ENCODE peak calls at places on chromosomes 16 and 17, in nine cellular contexts. K, E, V, D, Z, X, Q, S and M are unnamed samples.

GRCh38 chr17:82937411-82938371 is 97.9 kb upstream of the ZNF750 start:
- DNase-seq in D (no peak), S (no peak), X (no peak), Q (no peak), Z (no peak), V (no peak), K (peak; percentile 27), E (no peak), M (no peak)

GRCh38 chr17:82244413-82245140 is 15.7 kb downstream of the SLC16A3 start:
- DNase-seq in D (no peak), S (no peak), X (no peak), V (no peak), K (peak; percentile 96), Z (peak; percentile 38), E (no peak), Q (no peak), M (peak; percentile 44)

GRCh38 chr16:82507271-82507670 is 119.5 kb upstream of the CDH13 start:
- DNase-seq in Z (no peak), K (no peak), Q (no peak), D (no peak), X (no peak), V (no peak), E (no peak), S (no peak), M (no peak)

GRCh38 chr16:87233928-87234327 is 83.3 kb downstream of the C16orf95 start:
- DNase-seq in X (peak; percentile 25), Z (peak; percentile 26), E (no peak), V (no peak), D (peak; percentile 37), S (peak; percentile 53), K (peak; percentile 78), Q (no peak), M (no peak)

GRCh38 chr16:23391381-23392222 is 61.4 kb downstream of the COG7 start:
- DNase-seq in K (no peak), X (no peak), S (no peak), D (no peak), Q (no peak), V (no peak), E (no peak), Z (no peak), M (no peak)

GRCh38 chr17:2571523-2572303 is 21.7 kb upstream of the PAFAH1B1 start:
- DNase-seq in K (no peak), D (no peak), X (no peak), V (no peak), Z (no peak), E (no peak), Q (no peak), S (no peak), M (no peak)

GRCh38 chr17:78716814-78717393 is 65.2 kb downstream of the CYTH1 start:
- DNase-seq in E (peak; percentile 80), S (peak; percentile 22), Z (peak; percentile 57), V (no peak), Q (no peak), X (no peak), D (peak; percentile 57), K (peak; percentile 82), M (no peak)

GRCh38 chr16:28110074-28110473 is 46.6 kb upstream of the GSG1L start:
- DNase-seq in Z (no peak), S (peak; percentile 79), K (no peak), D (no peak), V (no peak), X (no peak), E (no peak), Q (no peak), M (no peak)

GRCh38 chr17:68733241-68734176 is 132.3 kb upstream of the FAM20A start:
- DNase-seq in Q (no peak), S (peak; percentile 72), K (no peak), D (peak; percentile 35), X (peak; percentile 16), V (no peak), Z (peak; percentile 66), E (no peak), M (no peak)

GRCh38 chr16:20847577-20847976 is 41.2 kb downstream of the REXO5 start:
- DNase-seq in Q (no peak), E (no peak), Z (no peak), X (no peak), K (no peak), V (no peak), S (no peak), D (no peak), M (no peak)

GRCh38 chr17:79913896-79914812 is 74.9 kb upstream of the CBX4 start:
- DNase-seq in Q (no peak), X (no peak), S (no peak), D (no peak), Z (no peak), V (no peak), K (peak; percentile 81), E (no peak), M (no peak)

GRCh38 chr17:63984651-63985386 is 12.1 kb upstream of the SCN4A start:
- DNase-seq in S (peak; percentile 91), X (peak; percentile 48), Z (peak; percentile 93), E (peak; percentile 84), V (peak; percentile 63), K (peak; percentile 97), Q (peak; percentile 58), D (no peak), M (peak; percentile 28)

GRCh38 chr16:66344533-66345145 is 21.9 kb upstream of the CDH5 start:
- DNase-seq in K (no peak), Q (peak; percentile 77), X (peak; percentile 54), Z (peak; percentile 52), V (peak; percentile 37), D (peak; percentile 73), S (peak; percentile 48), E (peak; percentile 18), M (peak; percentile 25)

GRCh38 chr17:35778641-35779196 is 16.7 kb downstream of the MMP28 start:
- DNase-seq in Z (no peak), V (no peak), X (no peak), K (peak; percentile 10), S (no peak), Q (no peak), D (no peak), E (peak; percentile 43), M (no peak)

GRCh38 chr16:54284319-54284930 is 2.2 kb downstream of the IRX3 start:
- DNase-seq in D (peak; percentile 72), X (no peak), E (peak; percentile 51), Z (no peak), S (no peak), V (no peak), K (peak; percentile 92), Q (no peak), M (peak; percentile 65)

GRCh38 chr16:31868701-31869167 is 4.9 kb upstream of the ZNF267 start:
- DNase-seq in X (peak; percentile 85), Q (peak; percentile 91), S (peak; percentile 72), K (peak; percentile 67), Z (peak; percentile 77), D (peak; percentile 80), V (peak; percentile 54), E (peak; percentile 51), M (peak; percentile 78)

GRCh38 chr17:69734656-69735055 is 320.2 kb downstream of the MAP2K6 start:
- DNase-seq in X (no peak), Q (no peak), D (no peak), S (no peak), K (no peak), V (no peak), Z (no peak), E (no peak), M (no peak)

GRCh38 chr16:426906-427249 is 1.4 kb downstream of the RAB11FIP3 start:
- DNase-seq in D (no peak), Q (no peak), S (no peak), E (no peak), K (no peak), V (no peak), Z (no peak), X (no peak), M (no peak)

GRCh38 chr16:74868035-74868434 is 93.4 kb upstream of the FA2H start:
- DNase-seq in Z (no peak), E (no peak), S (no peak), V (no peak), D (no peak), X (no peak), K (no peak), Q (no peak), M (no peak)

GRCh38 chr16:74867281-74867849 is 92.7 kb upstream of the FA2H start:
- DNase-seq in K (no peak), Z (no peak), S (no peak), D (no peak), E (no peak), X (no peak), V (no peak), Q (no peak), M (no peak)

GRCh38 chr16:74868501-74868900 is 93.9 kb upstream of the FA2H start:
- DNase-seq in X (no peak), V (no peak), Z (peak; percentile 75), K (peak; percentile 77), S (peak; percentile 48), D (peak; percentile 61), Q (no peak), E (peak; percentile 60), M (no peak)

GRCh38 chr16:74862743-74863244 is 88.2 kb upstream of the FA2H start:
- DNase-seq in V (peak; percentile 41), X (peak; percentile 73), E (peak; percentile 49), Z (peak; percentile 61), S (peak; percentile 47), Q (peak; percentile 83), K (peak; percentile 88), D (peak; percentile 64), M (peak; percentile 43)

GRCh38 chr16:74865922-74866598 is 91.4 kb upstream of the FA2H start:
- DNase-seq in D (peak; percentile 42), X (no peak), S (no peak), K (no peak), Z (no peak), Q (no peak), V (no peak), E (no peak), M (no peak)
- H3K4me2 ChIP-seq in D (peak overlapping the region; percentile 45), X (no peak overlapping the region), S (no peak overlapping the region), K (peak overlapping the region; percentile 80), Z (no peak overlapping the region), Q (no peak overlapping the region), V (no peak overlapping the region), E (no peak overlapping the region), M (no peak overlapping the region)

GRCh38 chr17:8189711-8190477 is at the start of gene BORCS6:
- DNase-seq in X (peak; percentile 97), E (peak; percentile 97), D (peak; percentile 98), Z (peak; percentile 98), Q (peak; percentile 98), K (peak; percentile 98), S (peak; percentile 98), V (peak; percentile 90), M (peak; percentile 98)
- H2AFZ ChIP-seq in X (peak within 1 kb of the TSS; percentile 85), E (peak within 1 kb of the TSS; percentile 91), D (peak within 1 kb of the TSS; percentile 74), Z (peak within 1 kb of the TSS; percentile 78), Q (peak within 1 kb of the TSS; percentile 47), K (peak within 1 kb of the TSS; percentile 83), S (peak within 1 kb of the TSS; percentile 97), V (peak within 1 kb of the TSS; percentile 86), M (peak within 1 kb of the TSS; percentile 77)

GRCh38 chr17:49745175-49746139 is 18.5 kb downstream of the FAM117A start:
- DNase-seq in D (no peak), Q (no peak), X (no peak), V (no peak), Z (no peak), E (no peak), K (no peak), S (no peak), M (no peak)
- H3K4me3 ChIP-seq in D (no peak overlapping the region), Q (no peak overlapping the region), X (no peak overlapping the region), V (no peak overlapping the region), Z (no peak overlapping the region), E (no peak overlapping the region), K (no peak overlapping the region), S (no peak overlapping the region), M (no peak overlapping the region)

DNA sequence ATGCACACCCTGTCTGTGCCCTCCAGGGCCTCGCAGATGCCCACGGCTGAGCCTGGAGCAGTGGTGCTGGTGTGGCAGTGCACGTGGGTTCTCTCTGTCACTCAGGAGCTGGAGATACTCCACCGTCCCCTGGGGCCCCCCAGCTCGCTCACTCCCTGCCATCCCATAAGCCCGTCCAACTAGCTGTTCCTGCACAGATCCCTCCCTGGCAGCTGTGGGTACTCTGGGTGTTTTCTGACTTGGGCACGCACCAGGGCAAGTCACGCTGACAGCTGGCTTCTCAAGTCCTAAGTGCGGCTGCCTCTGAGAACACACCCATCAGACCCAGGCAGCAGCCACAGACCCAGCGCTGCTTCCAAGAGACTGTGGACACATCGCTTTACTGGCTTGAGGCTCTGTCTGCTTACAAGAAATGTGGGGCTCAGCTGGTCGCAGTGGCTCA is 25.4 kb upstream of the ITGB4 start:
- DNase-seq in D (no peak), Q (no peak), K (no peak), X (no peak), V (no peak), E (no peak), Z (no peak), S (no peak), M (no peak)
- H3K4me2 ChIP-seq in D (no peak overlapping the region), Q (no peak overlapping the region), K (no peak overlapping the region), X (no peak overlapping the region), V (no peak overlapping the region), E (peak overlapping the region; percentile 23), Z (no peak overlapping the region), S (no peak overlapping the region), M (no peak overlapping the region)